ENCODE peak calls at places on chromosomes 13 and 19, in four cellular contexts. G, J, E and Y are unnamed samples.

GRCh38 chr19:55044286-55044685 is 6.2 kb upstream of the GP6 start:
- DNase-seq in J (no peak), G (no peak), E (no peak), Y (no peak)

GRCh38 chr19:43662487-43662886 is 7.5 kb downstream of the PLAUR start:
- DNase-seq in E (no peak), G (no peak), J (peak), Y (no peak)

GRCh38 chr13:78993792-78994191 is 334.8 kb upstream of the OBI1 start:
- DNase-seq in J (no peak), G (no peak), E (no peak), Y (no peak)

GRCh38 chr19:30781519-30781918 is 409.3 kb downstream of the ZNF536 start:
- DNase-seq in G (no peak), J (no peak), E (no peak), Y (no peak)

GRCh38 chr13:43153436-43154082 is 130.2 kb downstream of the DNAJC15 start:
- DNase-seq in J (peak), E (no peak), G (no peak), Y (no peak)

GRCh38 chr19:16141043-16141442 is 2.4 kb upstream of the HSH2D start:
- DNase-seq in E (no peak), J (no peak), G (no peak), Y (no peak)

GRCh38 chr13:30745917-30746686 is 10.8 kb downstream of the ALOX5AP start:
- DNase-seq in E (no peak), J (no peak), G (no peak), Y (no peak)

GRCh38 chr19:14614099-14614412 is 31.2 kb downstream of the CLEC17A start:
- DNase-seq in E (no peak), J (no peak), G (peak), Y (no peak)

GRCh38 chr13:83295684-83296083 is 586.6 kb downstream of the SLITRK1 start:
- DNase-seq in J (no peak), G (no peak), E (no peak), Y (no peak)

GRCh38 chr13:24267283-24267682 is 42.1 kb upstream of the C1QTNF9 start:
- DNase-seq in G (no peak), J (no peak), E (peak), Y (no peak)

GRCh38 chr19:1221141-1221903 is 15.7 kb downstream of the STK11 start:
- DNase-seq in G (no peak), J (peak), E (no peak), Y (peak)

GRCh38 chr19:31154021-31154420 is 195.2 kb downstream of the TSHZ3 start:
- DNase-seq in E (no peak), J (peak), G (no peak), Y (no peak)

GRCh38 chr19:29675650-29676186 is 10.5 kb downstream of the PLEKHF1 start:
- DNase-seq in G (no peak), E (no peak), J (no peak), Y (peak)

GRCh38 chr13:98575009-98575866 is 1.7 kb downstream of the STK24 start:
- DNase-seq in E (no peak), G (no peak), J (no peak), Y (no peak)

GRCh38 chr13:98570929-98571372 is 6.0 kb downstream of the STK24 start:
- DNase-seq in E (peak), G (no peak), J (peak), Y (no peak)

GRCh38 chr13:98575876-98576214 is 1.1 kb downstream of the STK24 start:
- DNase-seq in J (no peak), G (no peak), E (no peak), Y (no peak)

GRCh38 chr13:98576215-98576945 is 527 bp downstream of the STK24 start:
- DNase-seq in J (no peak), G (peak), E (peak), Y (no peak)

GRCh38 chr13:98571955-98572662 is 4.8 kb downstream of the STK24 start:
- DNase-seq in J (peak), E (no peak), G (no peak), Y (no peak)
- H3K27ac ChIP-seq in J (peak), E (peak), G (peak), Y (no peak)

GRCh38 chr19:10640361-10640760 is 13.8 kb upstream of the ILF3 start:
- DNase-seq in G (no peak), E (no peak), J (no peak), Y (no peak)
- H3K27ac ChIP-seq in G (no peak), E (no peak), J (no peak), Y (no peak)

GRCh38 chr13:97976551-97977375 is 23.3 kb downstream of the IPO5 start:
- DNase-seq in G (peak), E (peak), J (no peak), Y (peak)

GRCh38 chr13:97978661-97979450 is 25.4 kb downstream of the IPO5 start:
- DNase-seq in G (no peak), J (peak), E (no peak), Y (no peak)

GRCh38 chr13:97977982-97978381 is 24.5 kb downstream of the IPO5 start:
- DNase-seq in E (no peak), G (no peak), J (no peak), Y (no peak)

GRCh38 chr13:97975851-97976550 is 22.5 kb downstream of the IPO5 start:
- DNase-seq in E (no peak), J (peak), G (peak), Y (peak)

GRCh38 chr13:97977376-97977705 is 23.9 kb downstream of the IPO5 start:
- DNase-seq in J (peak), E (no peak), G (no peak), Y (no peak)
- H3K27ac ChIP-seq in J (peak), E (peak), G (peak), Y (peak)

DNA sequence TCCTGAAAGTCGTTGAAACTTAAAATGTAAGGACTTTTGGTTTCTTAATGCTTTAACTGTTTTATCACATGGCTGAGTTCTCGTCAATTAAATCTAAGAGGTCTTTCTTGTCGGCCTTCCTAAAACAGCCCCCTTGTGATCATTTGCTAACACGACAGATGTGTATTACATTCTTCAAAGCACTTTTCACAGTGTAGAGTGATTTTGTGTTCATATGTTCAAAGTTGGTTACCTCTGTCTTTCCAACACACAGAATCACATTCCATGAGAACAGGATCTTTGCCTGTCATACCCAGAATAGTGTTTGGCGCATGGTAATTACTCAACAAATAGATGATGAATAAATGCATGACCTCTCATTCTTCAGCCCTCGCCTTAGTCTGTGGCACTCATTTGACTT is 1.1 kb downstream of the GTF2F2 start:
- DNase-seq in J (peak), E (no peak), G (no peak), Y (no peak)
- H3K27ac ChIP-seq in J (no peak), E (no peak), G (peak), Y (no peak)

GRCh38 chr13:41139296-41139966 is 6.8 kb upstream of the KBTBD6 start:
- DNase-seq in E (no peak), J (peak), G (no peak), Y (no peak)

GRCh38 chr13:41150058-41150457 is 17.5 kb upstream of the KBTBD6 start:
- DNase-seq in J (no peak), G (no peak), E (no peak), Y (no peak)

GRCh38 chr13:41145136-41145908 is 12.7 kb upstream of the KBTBD6 start:
- DNase-seq in G (no peak), E (no peak), J (no peak), Y (no peak)

GRCh38 chr13:41148421-41149283 is 16.1 kb upstream of the KBTBD6 start:
- DNase-seq in G (no peak), E (no peak), J (no peak), Y (no peak)

GRCh38 chr13:41144576-41144975 is 12.0 kb upstream of the KBTBD6 start:
- DNase-seq in J (no peak), E (no peak), G (no peak), Y (no peak)
- H3K27ac ChIP-seq in J (no peak), E (no peak), G (no peak), Y (no peak)

DNA sequence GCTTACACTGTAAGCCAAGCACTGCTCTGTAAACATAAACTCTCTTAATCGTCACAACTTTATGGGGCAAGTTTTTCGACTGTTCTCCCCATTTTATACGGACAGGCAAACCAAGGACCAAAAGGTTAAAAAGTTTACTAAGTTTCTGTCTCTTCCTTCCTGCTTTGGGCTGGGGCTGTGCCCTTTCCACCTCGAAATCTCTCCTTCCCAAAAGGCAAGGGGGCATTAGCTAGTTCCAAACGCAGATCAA is 2.2 kb downstream of the JUND start:
- DNase-seq in G (no peak), J (no peak), E (no peak), Y (no peak)
- H3K27ac ChIP-seq in G (peak), J (no peak), E (peak), Y (peak)

DNA sequence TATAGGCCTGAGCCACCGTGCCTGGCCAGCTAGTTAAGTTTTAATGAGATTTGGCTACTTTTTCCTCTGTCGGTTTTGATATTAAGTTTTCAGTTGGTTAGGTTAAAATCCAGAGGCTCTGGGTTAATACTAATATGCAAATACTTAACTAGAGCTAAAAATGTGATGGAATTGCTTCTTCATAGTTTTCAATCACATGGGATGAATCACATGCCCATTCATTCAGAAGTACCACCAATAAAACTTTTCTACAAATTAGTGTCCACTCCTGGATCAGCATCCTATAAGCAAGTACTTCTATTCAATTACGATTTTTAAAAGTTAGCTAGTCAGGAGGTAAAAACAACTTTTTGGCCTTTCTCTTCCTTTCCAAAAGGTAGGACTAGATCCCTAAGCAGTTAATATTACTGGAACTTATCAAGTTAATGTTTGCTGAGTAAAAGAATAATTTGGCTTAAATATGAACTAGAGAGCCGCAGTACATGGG is 4.3 kb downstream of the SLC25A30 start:
- DNase-seq in E (no peak), G (no peak), J (no peak), Y (no peak)
- H3K27ac ChIP-seq in E (no peak), G (peak), J (no peak), Y (no peak)

GRCh38 chr13:105196052-105196451 is 1339.4 kb downstream of the EFNB2 start:
- DNase-seq in E (no peak), J (peak), G (no peak), Y (no peak)
- H3K27ac ChIP-seq in E (no peak), J (no peak), G (no peak), Y (no peak)